ENCODE peak calls at places on chromosomes 3 and 15, in eight cellular contexts. L is stomach; E is left ventricle myocardium inferior; Q is CD4-positive, alpha-beta memory T cell; H is MM.1S; J is thyroid gland; X is adrenal gland; M is neural progenitor cell. W is an unnamed sample. For H3K4me1, the result is how much of the 10 kb centered on the place peaks cover.

GRCh38 chr3:24923565-24923964 is 428.9 kb upstream of the THRB start:
- DNase-seq in E (no peak), M (no peak), Q (no peak), X (no peak), H (no peak), J (no peak), L (no peak), W (no peak)

GRCh38 chr3:127694467-127695215 is 21.9 kb downstream of the ABTB1 start:
- DNase-seq in J (peak), Q (peak), X (peak), H (peak), M (peak), E (peak), L (peak), W (no peak)

GRCh38 chr15:59885832-59886231 is 118.3 kb upstream of the FOXB1 start:
- DNase-seq in J (peak), Q (no peak), L (no peak), M (no peak), H (no peak), E (no peak), X (no peak), W (no peak)

GRCh38 chr15:93880358-93880757 is 351.0 kb upstream of the MCTP2 start:
- DNase-seq in Q (no peak), E (no peak), X (no peak), H (no peak), L (no peak), M (no peak), J (no peak), W (no peak)

GRCh38 chr3:101074518-101074917 is 81.3 kb upstream of the ABI3BP start:
- DNase-seq in M (no peak), L (no peak), Q (no peak), H (no peak), X (no peak), J (no peak), E (no peak), W (no peak)

GRCh38 chr15:65343374-65343981 is 34.3 kb downstream of the IGDCC3 start:
- DNase-seq in J (no peak), E (no peak), H (no peak), Q (no peak), L (no peak), X (no peak), M (no peak), W (no peak)

GRCh38 chr3:129890125-129890524 is 3.4 kb downstream of the TMCC1 start:
- DNase-seq in M (no peak), H (peak), E (no peak), L (no peak), X (no peak), J (no peak), Q (no peak), W (no peak)

GRCh38 chr15:29656636-29657475 is 165.4 kb downstream of the TJP1 start:
- DNase-seq in J (no peak), Q (no peak), L (no peak), X (no peak), H (no peak), E (no peak), M (peak), W (no peak)

GRCh38 chr3:62266668-62267283 is 106.6 kb downstream of the FEZF2 start:
- DNase-seq in L (no peak), M (no peak), X (no peak), H (no peak), Q (no peak), E (no peak), J (no peak), W (no peak)

GRCh38 chr15:36506733-36507356 is 72.6 kb upstream of the CDIN1 start:
- DNase-seq in H (no peak), L (no peak), M (no peak), J (no peak), Q (no peak), X (no peak), E (no peak), W (no peak)

GRCh38 chr3:27655536-27655935 is 66.6 kb downstream of the EOMES start:
- DNase-seq in E (no peak), M (no peak), J (no peak), Q (no peak), X (no peak), L (no peak), H (no peak), W (no peak)

DNA sequence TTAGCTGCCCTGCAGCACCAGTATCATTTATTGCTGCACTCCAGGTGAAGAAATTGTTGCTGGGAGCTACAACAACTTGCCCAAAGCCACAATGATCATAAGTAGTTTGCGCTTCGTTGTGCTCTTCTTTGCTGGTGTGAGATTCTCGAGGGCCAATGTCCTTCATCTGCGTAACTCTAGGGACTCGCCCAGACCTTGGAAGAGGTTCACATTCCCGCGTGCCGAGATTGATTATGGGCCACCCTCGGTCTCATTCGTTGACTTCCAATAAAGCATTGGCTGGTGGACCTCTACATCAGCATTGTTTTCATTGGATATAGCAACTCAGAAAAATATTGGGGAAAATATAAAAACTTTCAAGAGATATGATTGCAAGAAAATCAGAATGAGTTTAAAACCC is 424 bp upstream of the PHLDB2 start:
- DNase-seq in L (no peak), X (peak), H (no peak), E (no peak), Q (no peak), M (peak), J (no peak), W (no peak)
- H3K4me3 ChIP-seq in L (peak), X (no peak), H (peak), E (peak), Q (no peak), M (peak), J (no peak), W (peak)

GRCh38 chr3:40581166-40581565 is 56.4 kb downstream of the ZNF621 start:
- DNase-seq in J (no peak), Q (no peak), E (no peak), M (no peak), X (no peak), H (no peak), L (no peak), W (no peak)

GRCh38 chr3:40584625-40585189 is 59.9 kb downstream of the ZNF621 start:
- DNase-seq in H (peak), M (peak), Q (peak), E (peak), L (peak), J (peak), X (peak), W (peak)

GRCh38 chr3:40583691-40584090 is 58.9 kb downstream of the ZNF621 start:
- DNase-seq in H (no peak), E (no peak), L (no peak), J (peak), Q (no peak), M (no peak), X (peak), W (no peak)

GRCh38 chr3:40580494-40581091 is 55.8 kb downstream of the ZNF621 start:
- DNase-seq in Q (peak), L (peak), X (peak), E (peak), M (peak), J (peak), H (peak), W (peak)

DNA sequence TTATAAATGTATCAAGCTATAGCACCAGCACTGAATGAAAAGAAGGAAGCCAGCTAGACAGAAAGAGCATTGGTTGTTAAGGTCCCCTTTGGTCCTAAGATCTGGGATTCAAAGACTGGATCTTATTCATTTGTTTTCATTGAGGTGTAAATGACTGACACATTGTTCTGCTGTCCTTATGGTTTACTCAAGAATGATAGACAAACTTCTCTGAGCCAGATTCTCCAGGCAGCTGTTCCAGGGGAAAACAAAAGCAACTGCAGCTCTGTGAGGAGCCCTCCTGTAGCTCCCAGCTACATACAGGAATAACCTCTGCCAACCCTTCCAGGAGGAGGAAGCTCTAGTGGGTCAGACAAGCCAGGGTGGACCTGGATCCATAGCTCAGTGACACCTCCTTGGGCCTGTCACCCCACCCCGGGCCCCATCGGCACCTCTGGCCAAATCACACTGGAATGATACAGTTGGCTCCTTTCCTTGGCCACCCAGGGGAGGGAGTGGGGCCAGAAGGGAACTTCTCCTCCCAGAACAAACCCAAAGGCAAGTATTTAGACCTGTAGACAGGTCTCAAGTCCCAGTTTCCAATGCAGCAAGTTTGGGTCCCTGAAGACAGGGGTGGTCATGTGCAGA is 57.8 kb downstream of the ZNF621 start:
- DNase-seq in X (no peak), Q (no peak), M (peak), J (peak), E (no peak), L (no peak), H (no peak), W (no peak)
- H3K4me1 ChIP-seq in X (under half), Q (under half), M (under half), J (under half), E (under half), L (under half), H (under half), W (under half)

DNA sequence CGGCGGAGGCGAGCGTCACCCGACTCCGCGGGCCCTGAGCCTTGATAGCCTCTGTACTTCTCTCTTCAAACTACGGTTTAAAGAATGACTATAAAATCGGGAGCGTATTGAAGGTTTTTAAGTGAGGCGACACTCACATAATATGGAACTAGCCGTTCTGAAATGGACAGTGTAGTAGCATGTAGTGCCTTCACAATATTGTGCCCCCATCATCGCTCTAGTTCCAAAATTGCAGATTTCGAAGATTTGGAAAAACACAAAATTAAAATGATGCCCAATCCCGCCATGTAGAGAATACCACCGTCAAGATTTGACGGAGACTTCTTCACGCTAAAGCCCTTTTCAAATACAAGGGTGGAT is 330 bp upstream of the TAMM41 start:
- DNase-seq in E (no peak), X (no peak), Q (no peak), J (no peak), L (no peak), M (no peak), H (no peak), W (no peak)
- H3K4me3 ChIP-seq in E (peak), X (no peak), Q (peak), J (no peak), L (peak), M (peak), H (peak), W (peak)

GRCh38 chr3:110736332-110736731 is 335.3 kb upstream of the NECTIN3 start:
- DNase-seq in H (peak), J (no peak), L (no peak), Q (no peak), M (no peak), X (no peak), E (no peak), W (no peak)

GRCh38 chr3:110731148-110731547 is 340.5 kb upstream of the NECTIN3 start:
- DNase-seq in X (no peak), L (no peak), M (no peak), J (no peak), E (no peak), H (no peak), Q (no peak), W (no peak)

GRCh38 chr3:110732420-110732819 is 339.2 kb upstream of the NECTIN3 start:
- DNase-seq in X (no peak), L (no peak), M (no peak), Q (no peak), J (no peak), E (no peak), H (no peak), W (no peak)

GRCh38 chr3:110734524-110734923 is 337.1 kb upstream of the NECTIN3 start:
- DNase-seq in M (no peak), L (no peak), J (no peak), X (no peak), Q (no peak), E (no peak), H (no peak), W (no peak)

DNA sequence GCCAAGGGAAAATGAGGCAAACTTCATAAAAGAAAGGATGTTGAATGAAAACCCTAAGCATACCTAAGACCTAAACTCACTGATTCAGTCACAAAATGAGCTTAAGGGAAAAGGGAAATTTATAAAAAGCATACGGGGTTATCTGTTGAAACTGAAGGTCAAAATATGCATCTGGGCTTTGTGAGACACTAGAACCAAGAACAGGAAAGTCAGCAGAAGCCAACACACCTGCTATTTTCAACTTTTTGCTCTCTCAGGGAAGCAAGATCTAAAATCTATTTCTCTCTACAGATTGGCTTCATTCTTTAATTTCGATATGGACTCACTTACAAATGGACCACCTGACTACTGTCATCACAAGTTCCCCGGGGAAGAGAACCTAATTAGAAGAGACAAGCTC is 338.6 kb upstream of the NECTIN3 start:
- DNase-seq in Q (no peak), E (no peak), H (peak), L (no peak), J (no peak), M (no peak), X (no peak), W (no peak)
- H3K4me1 ChIP-seq in Q (under half), E (under half), H (half or more), L (under half), J (under half), M (under half), X (under half), W (under half)

GRCh38 chr3:143041901-143042300 is 40.5 kb downstream of the U2SURP start:
- DNase-seq in H (no peak), M (no peak), E (no peak), L (no peak), J (no peak), Q (no peak), X (no peak), W (no peak)
- H3K4me3 ChIP-seq in H (no peak), M (no peak), E (no peak), L (no peak), J (no peak), Q (no peak), X (no peak), W (no peak)

W was measured in suprapubic skin.